ENCODE peak calls at places on chromosomes 12 and 14, in ten cellular contexts. C is dorsolateral prefrontal cortex, P is gastrocnemius medialis, Z is AG10803, J is HL-60, N is brain microvascular endothelial cell, O is colonic mucosa, B is esophagus squamous epithelium, R is A549, Y is heart left ventricle. T is an unnamed sample.

GRCh38 chr12:95412826-95413311 is 61.1 kb upstream of the METAP2 start:
- DNase-seq in N (peak), C (no peak), J (no peak), B (no peak), O (no peak), P (no peak), Y (no peak), R (no peak), Z (peak), T (no peak)

GRCh38 chr12:1059162-1059561 is 68.1 kb downstream of the ERC1 start:
- DNase-seq in C (no peak), P (no peak), Z (peak), O (no peak), J (no peak), Y (no peak), R (no peak), N (no peak), B (no peak), T (no peak)

GRCh38 chr12:94140556-94140955 is 7.8 kb upstream of the PLXNC1 start:
- DNase-seq in Z (peak), R (peak), B (no peak), J (no peak), P (no peak), O (peak), C (no peak), Y (no peak), N (no peak), T (no peak)

GRCh38 chr14:90061849-90062794 is at the start of gene KCNK13:
- DNase-seq in O (peak), R (peak), B (no peak), P (no peak), C (no peak), J (no peak), Y (peak), Z (no peak), N (no peak), T (no peak)

GRCh38 chr14:76109087-76109880 is 42.4 kb upstream of the GPATCH2L start:
- DNase-seq in Y (no peak), J (no peak), C (no peak), R (no peak), B (no peak), Z (peak), P (peak), N (no peak), O (no peak), T (no peak)

GRCh38 chr12:81835783-81836182 is 76.6 kb upstream of the PPFIA2 start:
- DNase-seq in C (no peak), B (no peak), Y (no peak), J (no peak), Z (no peak), O (no peak), N (no peak), R (no peak), P (no peak), T (no peak)

GRCh38 chr14:64549805-64550538 is at the start of gene PPP1R36:
- DNase-seq in Z (peak), B (no peak), C (no peak), Y (peak), N (no peak), R (no peak), P (no peak), O (peak), J (no peak), T (no peak)

GRCh38 chr14:63276016-63276415 is 42.7 kb downstream of the GPHB5 start:
- DNase-seq in Z (no peak), N (no peak), C (no peak), R (no peak), O (no peak), J (no peak), B (no peak), P (no peak), Y (no peak), T (no peak)

GRCh38 chr14:58298477-58298879 is at the start of gene ARID4A:
- DNase-seq in B (peak), R (no peak), J (no peak), P (no peak), Y (peak), C (no peak), O (peak), Z (peak), N (no peak), T (no peak)

GRCh38 chr14:74763803-74764531 is 851 bp downstream of the YLPM1 start:
- DNase-seq in R (no peak), B (no peak), J (no peak), N (peak), Y (peak), P (no peak), O (peak), C (peak), Z (peak), T (no peak)

GRCh38 chr14:96776791-96777190 is 20.4 kb upstream of the VRK1 start:
- DNase-seq in J (no peak), N (no peak), B (no peak), Y (no peak), P (no peak), R (no peak), O (no peak), Z (no peak), C (no peak), T (no peak)

GRCh38 chr14:44778562-44778961 is 183.2 kb downstream of the KLHL28 start:
- DNase-seq in B (no peak), R (no peak), J (no peak), O (no peak), P (no peak), Z (peak), Y (no peak), N (no peak), C (no peak), T (no peak)

GRCh38 chr12:92403210-92404175 is 257.8 kb upstream of the BTG1 start:
- DNase-seq in B (no peak), Z (no peak), C (no peak), R (no peak), O (peak), P (no peak), N (no peak), J (no peak), Y (no peak), T (peak)

GRCh38 chr12:47088021-47088944 is 8.5 kb upstream of the AMIGO2 start:
- DNase-seq in R (peak), N (peak), B (no peak), J (no peak), Z (peak), C (no peak), O (no peak), P (no peak), Y (no peak), T (no peak)

GRCh38 chr14:103104654-103105511 is 10.4 kb downstream of the EXOC3L4 start:
- DNase-seq in N (no peak), R (peak), J (peak), Z (peak), C (peak), P (peak), B (no peak), O (peak), Y (peak), T (no peak)

GRCh38 chr12:93177208-93178153 is 200.2 kb upstream of the NUDT4 start:
- DNase-seq in C (no peak), R (no peak), Z (no peak), B (no peak), N (peak), J (no peak), P (no peak), O (no peak), Y (no peak), T (no peak)

GRCh38 chr12:100026241-100026640 is 41.5 kb upstream of the ANKS1B start:
- DNase-seq in Z (no peak), C (no peak), P (no peak), B (no peak), O (no peak), N (no peak), Y (no peak), R (no peak), J (no peak), T (no peak)

GRCh38 chr14:62734831-62735230 is 310.4 kb downstream of the KCNH5 start:
- DNase-seq in N (no peak), P (no peak), O (no peak), R (no peak), B (no peak), Z (no peak), J (no peak), C (no peak), Y (no peak), T (no peak)

GRCh38 chr14:67533754-67534085 is 630 bp downstream of the PLEKHH1 start:
- DNase-seq in N (no peak), B (no peak), P (no peak), Z (no peak), Y (no peak), J (no peak), R (no peak), O (peak), C (no peak), T (no peak)

GRCh38 chr14:49950275-49951250 is 57.7 kb downstream of the ARF6 start:
- DNase-seq in O (peak), N (no peak), P (no peak), B (no peak), Z (no peak), C (no peak), R (no peak), Y (no peak), J (no peak), T (no peak)

GRCh38 chr12:102343361-102344121 is 136.8 kb downstream of the IGF1 start:
- DNase-seq in B (no peak), R (peak), N (peak), Y (no peak), P (no peak), C (no peak), J (no peak), O (no peak), Z (no peak), T (no peak)

GRCh38 chr14:53055003-53055402 is 98.1 kb downstream of the DDHD1 start:
- DNase-seq in R (peak), P (no peak), B (no peak), O (no peak), Y (no peak), C (no peak), J (no peak), Z (peak), N (peak), T (peak)

GRCh38 chr12:21710944-21711343 is 53.3 kb upstream of the LDHB start:
- DNase-seq in Y (no peak), Z (peak), R (no peak), B (no peak), P (no peak), N (peak), C (no peak), O (no peak), J (no peak), T (no peak)

GRCh38 chr14:74973003-74973614 is 17.7 kb upstream of the PGF start:
- DNase-seq in Z (no peak), C (no peak), J (no peak), Y (peak), N (peak), P (peak), B (no peak), O (no peak), R (no peak), T (no peak)

GRCh38 chr12:26058818-26059217 is 66.0 kb downstream of the BHLHE41 start:
- DNase-seq in B (no peak), J (no peak), O (no peak), Y (no peak), P (no peak), N (no peak), C (no peak), R (no peak), Z (peak), T (no peak)

GRCh38 chr14:20382526-20382925 is 30.8 kb downstream of the TEP1 start:
- DNase-seq in J (no peak), Y (no peak), P (no peak), O (no peak), R (no peak), Z (no peak), N (no peak), C (no peak), B (no peak), T (no peak)

GRCh38 chr14:99603471-99603933 is 505 bp downstream of the CCDC85C start:
- DNase-seq in O (no peak), N (no peak), B (no peak), Y (no peak), P (no peak), J (no peak), C (no peak), Z (peak), R (peak), T (no peak)
- TF ChIP-seq CTCF in O (no peak), N (no peak), B (no peak), Y (no peak), P (no peak), J (no peak), C (no peak), Z (no peak), R (no peak), T (no peak)

GRCh38 chr12:28974890-28975289 is 174.2 kb upstream of the FAR2 start:
- DNase-seq in O (no peak), Z (no peak), P (no peak), Y (no peak), N (no peak), C (no peak), J (no peak), B (no peak), R (no peak), T (no peak)

GRCh38 chr12:28973491-28973890 is 175.6 kb upstream of the FAR2 start:
- DNase-seq in Y (no peak), N (no peak), C (no peak), J (no peak), Z (peak), R (no peak), B (no peak), P (no peak), O (no peak), T (no peak)

GRCh38 chr12:28975564-28976340 is 173.3 kb upstream of the FAR2 start:
- DNase-seq in Z (no peak), B (no peak), R (no peak), P (no peak), O (no peak), C (no peak), Y (no peak), J (no peak), N (no peak), T (no peak)

DNA sequence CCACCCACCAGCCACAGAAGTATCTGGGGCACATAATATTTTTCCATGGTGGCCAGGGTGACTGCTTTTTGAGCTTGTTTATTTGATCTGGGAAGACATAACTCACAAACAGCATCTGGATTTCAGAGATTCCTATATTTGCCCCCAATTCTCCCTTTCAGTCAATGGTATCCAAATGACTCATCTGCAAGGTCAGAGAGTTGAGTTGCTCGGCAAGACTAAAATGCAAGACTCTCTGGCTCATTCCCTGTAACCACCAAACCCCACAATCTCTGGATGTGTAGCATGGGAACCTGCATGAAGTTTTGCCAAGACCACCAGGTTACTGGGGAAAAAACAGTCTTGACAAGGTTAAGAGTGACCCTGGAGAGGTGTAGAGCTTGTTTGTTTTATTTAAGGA is 174.9 kb upstream of the FAR2 start:
- DNase-seq in Y (no peak), J (no peak), B (no peak), P (no peak), C (no peak), O (no peak), Z (peak), R (no peak), N (peak), T (no peak)
- H3K4me3 ChIP-seq in Y (no peak), J (no peak), B (no peak), P (no peak), C (no peak), O (no peak), Z (no peak), R (no peak), N (no peak), T (no peak)

DNA sequence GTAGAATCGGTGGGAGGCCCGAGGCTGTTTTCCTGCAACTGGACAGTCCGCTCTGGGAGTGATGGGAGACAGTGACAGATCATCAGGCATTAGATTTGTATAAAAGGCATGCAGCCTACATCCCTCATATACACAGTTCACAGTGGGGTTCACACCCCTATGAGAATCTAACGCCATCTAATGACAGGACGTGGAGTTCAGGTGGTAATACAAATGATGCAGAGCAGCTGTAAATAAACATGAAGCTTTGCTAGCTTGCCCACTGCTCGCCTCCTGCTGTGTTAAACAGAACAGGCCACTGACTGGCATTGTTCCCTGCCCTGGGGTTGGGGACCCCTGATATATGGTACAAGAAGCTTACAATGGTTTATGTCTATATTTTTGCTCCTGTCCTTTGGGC is 179.0 kb downstream of the LRFN5 start:
- DNase-seq in Y (no peak), R (peak), P (no peak), O (no peak), N (no peak), B (no peak), C (no peak), J (no peak), Z (no peak), T (no peak)
- TF ChIP-seq CTCF in Y (no peak), R (no peak), P (no peak), O (no peak), N (no peak), B (no peak), C (no peak), J (no peak), Z (no peak), T (no peak)

DNA sequence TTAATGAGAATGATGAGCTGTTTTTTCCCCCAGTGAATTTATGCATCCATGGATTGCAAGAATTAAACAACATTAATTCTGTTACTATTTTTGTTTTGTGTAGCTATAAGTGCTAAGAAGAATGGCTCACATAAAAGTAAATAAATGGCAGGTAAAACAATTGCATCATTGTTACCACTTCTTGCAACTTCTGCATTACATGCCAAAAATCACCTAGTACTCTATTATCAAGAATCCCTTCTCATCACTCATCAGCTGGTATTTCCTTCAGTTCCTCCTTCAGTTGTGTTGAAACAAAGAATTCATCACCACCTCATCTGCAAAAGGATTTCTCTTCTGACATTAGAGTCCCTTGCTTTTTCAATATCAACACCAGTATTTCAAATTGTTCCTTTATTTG is 773 bp downstream of the A2M start:
- DNase-seq in R (no peak), O (no peak), N (no peak), B (no peak), J (peak), Y (no peak), P (no peak), C (no peak), Z (no peak), T (no peak)
- H3K4me3 ChIP-seq in R (no peak), O (peak), N (no peak), B (peak), J (no peak), Y (peak), P (peak), C (peak), Z (no peak), T (no peak)

GRCh38 chr12:6056406-6057211 is 67.9 kb downstream of the VWF start:
- DNase-seq in R (peak), Z (no peak), J (no peak), B (no peak), Y (no peak), P (no peak), O (no peak), N (no peak), C (no peak), T (no peak)
- TF ChIP-seq CTCF in R (no peak), Z (peak), J (no peak), B (no peak), Y (no peak), P (no peak), O (peak), N (peak), C (no peak), T (peak)